ENCODE peak calls at places on chromosome 21, in eight cellular contexts. R is IMR-90; T is HL-60; B is pancreas; D is body of pancreas; W is CD8-positive, alpha-beta T cell; Z is A549; F is HFF-Myc. S is an unnamed sample.

GRCh38 chr21:21045538-21045937 is 47.3 kb downstream of the NCAM2 start:
- DNase-seq in R (peak; percentile 22), T (no peak), B (no peak), D (no peak), W (no peak), Z (no peak), F (no peak), S (no peak)

GRCh38 chr21:42315296-42315891 is at the start of gene TFF3:
- DNase-seq in R (no peak), T (no peak), B (peak; percentile 63), D (no peak), W (no peak), Z (peak; percentile 6), F (no peak), S (no peak)

GRCh38 chr21:42125571-42126544 is 54.7 kb downstream of the UMODL1 start:
- DNase-seq in R (peak; percentile 59), T (peak; percentile 38), B (no peak), D (no peak), W (no peak), Z (peak; percentile 27), F (no peak), S (peak; percentile 12)

GRCh38 chr21:28636988-28637691 is 355.5 kb downstream of the LTN1 start:
- DNase-seq in R (peak; percentile 94), T (no peak), B (no peak), D (no peak), W (no peak), Z (peak; percentile 26), F (no peak), S (peak; percentile 81)

GRCh38 chr21:42572906-42573495 is 59.3 kb downstream of the SLC37A1 start:
- DNase-seq in R (no peak), T (no peak), B (peak; percentile 30), D (peak; percentile 9), W (no peak), Z (no peak), F (no peak), S (no peak)

GRCh38 chr21:45570826-45571601 is 28.8 kb upstream of the SLC19A1 start:
- DNase-seq in R (peak; percentile 64), T (no peak), B (no peak), D (no peak), W (no peak), Z (no peak), F (no peak), S (no peak)

GRCh38 chr21:38081663-38082062 is 165.4 kb upstream of the KCNJ6 start:
- DNase-seq in R (no peak), T (no peak), B (no peak), D (no peak), W (no peak), Z (no peak), F (no peak), S (no peak)

GRCh38 chr21:39136711-39137110 is 46.5 kb downstream of the PSMG1 start:
- DNase-seq in R (peak; percentile 47), T (no peak), B (no peak), D (no peak), W (no peak), Z (no peak), F (no peak), S (no peak)

GRCh38 chr21:42121792-42122191 is 50.7 kb downstream of the UMODL1 start:
- DNase-seq in R (no peak), T (no peak), B (no peak), D (no peak), W (no peak), Z (no peak), F (no peak), S (no peak)

GRCh38 chr21:42063206-42063577 is 7.9 kb upstream of the UMODL1 start:
- DNase-seq in R (no peak), T (no peak), B (no peak), D (no peak), W (peak; percentile 40), Z (no peak), F (no peak), S (no peak)

GRCh38 chr21:38597436-38597835 is 99.2 kb upstream of the ERG start:
- DNase-seq in R (no peak), T (no peak), B (no peak), D (no peak), W (no peak), Z (no peak), F (no peak), S (no peak)

GRCh38 chr21:17406202-17406601 is 106.6 kb upstream of the CXADR start:
- DNase-seq in R (no peak), T (no peak), B (no peak), D (no peak), W (no peak), Z (no peak), F (no peak), S (peak; percentile 9)

GRCh38 chr21:46411691-46412090 is 47.0 kb upstream of the DIP2A start:
- DNase-seq in R (no peak), T (no peak), B (no peak), D (no peak), W (no peak), Z (no peak), F (no peak), S (no peak)

GRCh38 chr21:15240846-15241245 is 176.0 kb upstream of the NRIP1 start:
- DNase-seq in R (no peak), T (no peak), B (no peak), D (no peak), W (no peak), Z (no peak), F (no peak), S (peak; percentile 29)

GRCh38 chr21:25518491-25518911 is 88.8 kb downstream of the MRPL39 start:
- DNase-seq in R (no peak), T (peak; percentile 44), B (no peak), D (no peak), W (no peak), Z (no peak), F (no peak), S (no peak)

GRCh38 chr21:9008636-9009035 is 1512.7 kb upstream of the TPTE start:
- DNase-seq in R (no peak), T (no peak), B (peak; percentile 59), D (no peak), W (no peak), Z (peak; percentile 64), F (no peak), S (no peak)

GRCh38 chr21:15552914-15553491 is 176.8 kb upstream of the USP25 start:
- DNase-seq in R (peak; percentile 1), T (no peak), B (no peak), D (no peak), W (no peak), Z (peak; percentile 20), F (no peak), S (no peak)

GRCh38 chr21:15841856-15842564 is 112.2 kb downstream of the USP25 start:
- DNase-seq in R (peak; percentile 75), T (no peak), B (no peak), D (no peak), W (no peak), Z (no peak), F (peak; percentile 19), S (peak; percentile 81)

GRCh38 chr21:15050588-15051377 is 14.0 kb downstream of the NRIP1 start:
- DNase-seq in R (no peak), T (no peak), B (no peak), D (no peak), W (no peak), Z (no peak), F (no peak), S (no peak)

GRCh38 chr21:37073417-37074194 is 552 bp downstream of the TTC3 start:
- DNase-seq in R (peak; percentile 67), T (peak; percentile 56), B (peak; percentile 81), D (peak; percentile 61), W (peak; percentile 85), Z (peak; percentile 14), F (no peak), S (no peak)
- TF ChIP-seq CTCF in R (no peak), T (no peak), B (no peak), D (no peak), W (no peak), Z (no peak), F (no peak), S (no peak)

DNA sequence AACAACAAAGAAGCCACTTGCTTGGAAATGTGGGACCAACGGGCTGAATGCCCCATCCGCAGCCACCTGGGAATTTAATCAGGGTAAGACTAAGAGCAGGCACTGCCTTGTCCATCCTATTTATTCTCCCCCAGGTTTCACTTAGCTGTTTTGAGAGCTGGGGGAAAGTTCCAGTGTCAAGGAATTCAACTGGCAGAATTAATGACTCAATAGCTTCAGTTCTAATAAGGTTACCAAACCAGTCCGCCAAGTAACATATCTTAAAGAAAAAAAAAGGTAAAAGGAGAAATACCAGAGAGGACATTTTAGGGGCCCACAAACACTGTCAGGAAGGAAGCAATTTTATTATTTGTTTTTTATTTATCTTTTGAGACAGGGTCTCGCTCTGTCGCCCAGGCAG is 157.6 kb upstream of the SOD1 start:
- DNase-seq in R (no peak), T (no peak), B (no peak), D (no peak), W (no peak), Z (no peak), F (no peak), S (no peak)
- H3K4me3 ChIP-seq in R (no peak overlapping the region), T (no peak overlapping the region), B (no peak overlapping the region), D (no peak overlapping the region), W (no peak overlapping the region), Z (no peak overlapping the region), F (no peak overlapping the region), S (no peak overlapping the region)

DNA sequence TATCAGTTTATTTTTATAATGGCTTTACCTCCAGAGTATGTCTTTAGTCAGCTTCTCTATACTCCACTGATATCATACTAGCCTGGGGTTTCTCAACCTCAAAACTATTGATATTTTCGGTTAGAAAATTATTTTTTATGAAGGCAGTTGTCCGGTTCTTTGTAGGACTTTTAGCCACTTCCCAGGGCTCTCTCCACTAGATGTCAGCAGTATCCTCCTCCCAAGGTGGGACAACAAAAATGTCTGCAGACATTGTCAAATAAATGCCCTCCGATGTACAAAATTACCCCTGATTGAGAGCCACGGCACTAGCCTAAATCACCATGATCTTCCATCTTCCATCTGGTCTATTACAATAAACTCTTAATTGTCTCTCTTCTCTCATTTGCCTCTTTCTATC is 4.1 kb upstream of the GRIK1 start:
- DNase-seq in R (no peak), T (no peak), B (no peak), D (no peak), W (no peak), Z (no peak), F (no peak), S (no peak)
- TF ChIP-seq CTCF in R (no peak), T (no peak), B (no peak), D (no peak), W (no peak), Z (no peak), F (peak; percentile 11), S (peak; percentile 43)

GRCh38 chr21:35027558-35028450 is 21.3 kb downstream of the RUNX1 start:
- DNase-seq in R (no peak), T (no peak), B (no peak), D (no peak), W (peak; percentile 45), Z (no peak), F (no peak), S (no peak)

GRCh38 chr21:35026617-35027557 is 22.2 kb downstream of the RUNX1 start:
- DNase-seq in R (peak; percentile 48), T (peak; percentile 97), B (no peak), D (no peak), W (peak; percentile 91), Z (peak; percentile 31), F (no peak), S (no peak)

GRCh38 chr21:35026153-35026499 is 23.0 kb downstream of the RUNX1 start:
- DNase-seq in R (no peak), T (peak; percentile 34), B (no peak), D (no peak), W (no peak), Z (no peak), F (no peak), S (no peak)

GRCh38 chr21:35025206-35026152 is 23.6 kb downstream of the RUNX1 start:
- DNase-seq in R (no peak), T (peak; percentile 79), B (no peak), D (no peak), W (no peak), Z (no peak), F (no peak), S (no peak)

GRCh38 chr21:35028451-35028757 is 20.7 kb downstream of the RUNX1 start:
- DNase-seq in R (no peak), T (no peak), B (no peak), D (no peak), W (no peak), Z (no peak), F (no peak), S (no peak)
- H3K4me3 ChIP-seq in R (no peak overlapping the region), T (no peak overlapping the region), B (no peak overlapping the region), D (no peak overlapping the region), W (no peak overlapping the region), Z (no peak overlapping the region), F (no peak overlapping the region), S (no peak overlapping the region)

S was measured in retinal pigment epithelial cell.